ENCODE peak calls at places on chromosomes 11 and 22, in eight cellular contexts. One of them, this sample, is unnamed.

GRCh38 chr11:126878892-126879291 is 121.7 kb downstream of the KIRREL3 start:
- DNase-seq in tibial nerve: no peak
- DNase-seq in MM.1S: no peak
- DNase-seq in sigmoid colon: no peak
- DNase-seq in body of pancreas: no peak
- DNase-seq in PC-9: no peak
- DNase-seq in pancreas: no peak
- DNase-seq in HL-60: no peak
- DNase-seq in this sample: no peak

GRCh38 chr11:119055901-119056300 is 1.1 kb downstream of the HYOU1 start:
- DNase-seq in tibial nerve: no peak
- DNase-seq in MM.1S: peak
- DNase-seq in sigmoid colon: no peak
- DNase-seq in body of pancreas: no peak
- DNase-seq in PC-9: peak
- DNase-seq in pancreas: no peak
- DNase-seq in HL-60: peak
- DNase-seq in this sample: no peak

GRCh38 chr11:57641011-57641410 is 8.7 kb downstream of the YPEL4 start:
- DNase-seq in tibial nerve: no peak
- DNase-seq in MM.1S: peak
- DNase-seq in sigmoid colon: peak
- DNase-seq in body of pancreas: no peak
- DNase-seq in PC-9: no peak
- DNase-seq in pancreas: no peak
- DNase-seq in HL-60: no peak
- DNase-seq in this sample: no peak

GRCh38 chr11:34154059-34154875 is 48.8 kb downstream of the NAT10 start:
- DNase-seq in tibial nerve: no peak
- DNase-seq in MM.1S: no peak
- DNase-seq in sigmoid colon: no peak
- DNase-seq in body of pancreas: no peak
- DNase-seq in PC-9: no peak
- DNase-seq in pancreas: no peak
- DNase-seq in HL-60: peak
- DNase-seq in this sample: no peak

GRCh38 chr11:118051611-118052461 is 25.0 kb upstream of the TMPRSS4 start:
- DNase-seq in tibial nerve: no peak
- DNase-seq in MM.1S: peak
- DNase-seq in sigmoid colon: no peak
- DNase-seq in body of pancreas: no peak
- DNase-seq in PC-9: no peak
- DNase-seq in pancreas: no peak
- DNase-seq in HL-60: peak
- DNase-seq in this sample: peak

GRCh38 chr11:100619484-100619883 is 67.6 kb upstream of the ARHGAP42 start:
- DNase-seq in tibial nerve: no peak
- DNase-seq in MM.1S: peak
- DNase-seq in sigmoid colon: no peak
- DNase-seq in body of pancreas: no peak
- DNase-seq in PC-9: no peak
- DNase-seq in pancreas: no peak
- DNase-seq in HL-60: no peak
- DNase-seq in this sample: no peak

GRCh38 chr11:17421781-17422180 is 33.3 kb upstream of the KCNJ11 start:
- DNase-seq in tibial nerve: no peak
- DNase-seq in MM.1S: no peak
- DNase-seq in sigmoid colon: no peak
- DNase-seq in body of pancreas: no peak
- DNase-seq in PC-9: no peak
- DNase-seq in pancreas: no peak
- DNase-seq in HL-60: no peak
- DNase-seq in this sample: no peak

GRCh38 chr11:67558084-67558772 is 25.4 kb upstream of the GSTP1 start:
- DNase-seq in tibial nerve: no peak
- DNase-seq in MM.1S: no peak
- DNase-seq in sigmoid colon: no peak
- DNase-seq in body of pancreas: no peak
- DNase-seq in PC-9: no peak
- DNase-seq in pancreas: no peak
- DNase-seq in HL-60: no peak
- DNase-seq in this sample: no peak

GRCh38 chr11:87722756-87723599 is 452.3 kb downstream of the RAB38 start:
- DNase-seq in tibial nerve: no peak
- DNase-seq in MM.1S: peak
- DNase-seq in sigmoid colon: no peak
- DNase-seq in body of pancreas: no peak
- DNase-seq in PC-9: peak
- DNase-seq in pancreas: no peak
- DNase-seq in HL-60: peak
- DNase-seq in this sample: no peak

GRCh38 chr11:75583710-75584658 is 21.9 kb downstream of the SERPINH1 start:
- DNase-seq in tibial nerve: peak
- DNase-seq in MM.1S: no peak
- DNase-seq in sigmoid colon: peak
- DNase-seq in body of pancreas: peak
- DNase-seq in PC-9: no peak
- DNase-seq in pancreas: peak
- DNase-seq in HL-60: no peak
- DNase-seq in this sample: peak

GRCh38 chr11:76232026-76232665 is 25.8 kb upstream of the WNT11 start:
- DNase-seq in tibial nerve: no peak
- DNase-seq in MM.1S: peak
- DNase-seq in sigmoid colon: no peak
- DNase-seq in body of pancreas: no peak
- DNase-seq in PC-9: no peak
- DNase-seq in pancreas: no peak
- DNase-seq in HL-60: no peak
- DNase-seq in this sample: no peak

GRCh38 chr22:33018232-33018864 is 39.8 kb downstream of the SYN3 start:
- DNase-seq in tibial nerve: peak
- DNase-seq in MM.1S: peak
- DNase-seq in sigmoid colon: no peak
- DNase-seq in body of pancreas: peak
- DNase-seq in PC-9: no peak
- DNase-seq in pancreas: peak
- DNase-seq in HL-60: peak
- DNase-seq in this sample: no peak

GRCh38 chr22:34570408-34570807 is 495.6 kb upstream of the ISX start:
- DNase-seq in tibial nerve: no peak
- DNase-seq in MM.1S: no peak
- DNase-seq in sigmoid colon: no peak
- DNase-seq in body of pancreas: no peak
- DNase-seq in PC-9: no peak
- DNase-seq in pancreas: no peak
- DNase-seq in HL-60: no peak
- DNase-seq in this sample: no peak

GRCh38 chr11:35146711-35147110 is 7.7 kb downstream of the CD44 start:
- DNase-seq in tibial nerve: no peak
- DNase-seq in MM.1S: no peak
- DNase-seq in sigmoid colon: no peak
- DNase-seq in body of pancreas: no peak
- DNase-seq in PC-9: no peak
- DNase-seq in pancreas: no peak
- DNase-seq in HL-60: peak
- DNase-seq in this sample: no peak

GRCh38 chr11:122435540-122436187 is 219.9 kb upstream of the UBASH3B start:
- DNase-seq in tibial nerve: no peak
- DNase-seq in MM.1S: no peak
- DNase-seq in sigmoid colon: no peak
- DNase-seq in body of pancreas: no peak
- DNase-seq in PC-9: no peak
- DNase-seq in pancreas: no peak
- DNase-seq in HL-60: no peak
- DNase-seq in this sample: no peak

GRCh38 chr11:122436188-122436555 is 219.3 kb upstream of the UBASH3B start:
- DNase-seq in tibial nerve: no peak
- DNase-seq in MM.1S: no peak
- DNase-seq in sigmoid colon: no peak
- DNase-seq in body of pancreas: no peak
- DNase-seq in PC-9: no peak
- DNase-seq in pancreas: no peak
- DNase-seq in HL-60: no peak
- DNase-seq in this sample: no peak

GRCh38 chr11:122440783-122441701 is 214.5 kb upstream of the UBASH3B start:
- DNase-seq in tibial nerve: peak
- DNase-seq in MM.1S: no peak
- DNase-seq in sigmoid colon: peak
- DNase-seq in body of pancreas: no peak
- DNase-seq in PC-9: no peak
- DNase-seq in pancreas: no peak
- DNase-seq in HL-60: peak
- DNase-seq in this sample: no peak

GRCh38 chr11:122441702-122442092 is 213.8 kb upstream of the UBASH3B start:
- DNase-seq in tibial nerve: no peak
- DNase-seq in MM.1S: no peak
- DNase-seq in sigmoid colon: no peak
- DNase-seq in body of pancreas: no peak
- DNase-seq in PC-9: no peak
- DNase-seq in pancreas: no peak
- DNase-seq in HL-60: no peak
- DNase-seq in this sample: no peak

DNA sequence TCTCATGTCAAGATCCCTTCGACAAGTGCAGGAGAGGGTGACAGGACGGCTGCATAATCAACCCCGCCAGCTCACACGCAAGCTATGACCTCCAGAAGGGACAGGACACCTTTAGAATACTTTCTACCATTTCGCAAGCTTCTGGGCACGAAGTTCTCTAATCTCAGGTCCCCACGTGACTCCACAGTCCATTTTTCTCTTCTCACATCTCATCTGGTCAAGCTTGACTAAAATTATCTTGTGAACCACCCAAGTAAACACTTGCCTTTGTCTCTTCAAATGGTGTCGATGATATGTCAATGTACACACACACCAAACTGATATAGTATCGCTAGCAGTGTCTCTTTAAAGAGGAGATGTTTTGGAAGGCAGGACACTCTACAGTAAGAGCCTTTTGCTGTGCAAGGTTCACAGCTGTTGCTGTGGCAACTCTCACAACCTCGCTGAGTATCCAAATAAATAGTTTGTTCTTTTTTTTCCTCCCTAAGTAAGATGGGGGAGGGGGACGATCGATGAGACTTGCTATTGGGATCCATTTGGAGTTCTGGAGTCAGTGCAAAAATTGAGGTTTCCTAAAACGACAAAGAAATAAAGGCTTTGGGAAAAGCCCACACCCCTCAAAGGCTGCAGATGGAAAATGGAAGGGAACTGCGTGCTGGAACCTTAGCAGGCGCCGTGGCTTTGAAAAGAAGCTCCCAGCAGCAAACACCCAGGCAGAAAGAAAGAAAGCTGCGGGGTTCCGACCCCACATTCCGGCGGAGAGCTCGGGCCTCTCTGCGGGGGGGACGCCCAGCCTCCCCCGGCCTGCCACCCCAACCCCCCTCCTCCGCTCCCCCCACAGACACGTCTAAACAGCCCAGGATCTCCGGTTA is 215.4 kb upstream of the UBASH3B start:
- DNase-seq in tibial nerve: peak
- DNase-seq in MM.1S: no peak
- DNase-seq in sigmoid colon: peak
- DNase-seq in body of pancreas: peak
- DNase-seq in PC-9: no peak
- DNase-seq in pancreas: no peak
- DNase-seq in HL-60: peak
- DNase-seq in this sample: no peak
- H3K4me3 ChIP-seq in tibial nerve: peak
- H3K4me3 ChIP-seq in MM.1S: peak
- H3K4me3 ChIP-seq in sigmoid colon: peak
- H3K4me3 ChIP-seq in body of pancreas: peak
- H3K4me3 ChIP-seq in PC-9: peak
- H3K4me3 ChIP-seq in pancreas: peak
- H3K4me3 ChIP-seq in HL-60: peak
- H3K4me3 ChIP-seq in this sample: peak

GRCh38 chr22:49999901-50000586 is 12.5 kb downstream of the IL17REL start:
- DNase-seq in tibial nerve: no peak
- DNase-seq in MM.1S: no peak
- DNase-seq in sigmoid colon: no peak
- DNase-seq in body of pancreas: no peak
- DNase-seq in PC-9: no peak
- DNase-seq in pancreas: peak
- DNase-seq in HL-60: no peak
- DNase-seq in this sample: no peak
- TF ChIP-seq CTCF in tibial nerve: no peak
- TF ChIP-seq CTCF in MM.1S: no peak
- TF ChIP-seq CTCF in sigmoid colon: no peak
- TF ChIP-seq CTCF in body of pancreas: no peak
- TF ChIP-seq CTCF in PC-9: no peak
- TF ChIP-seq CTCF in pancreas: no peak
- TF ChIP-seq CTCF in HL-60: no peak
- TF ChIP-seq CTCF in this sample: no peak

DNA sequence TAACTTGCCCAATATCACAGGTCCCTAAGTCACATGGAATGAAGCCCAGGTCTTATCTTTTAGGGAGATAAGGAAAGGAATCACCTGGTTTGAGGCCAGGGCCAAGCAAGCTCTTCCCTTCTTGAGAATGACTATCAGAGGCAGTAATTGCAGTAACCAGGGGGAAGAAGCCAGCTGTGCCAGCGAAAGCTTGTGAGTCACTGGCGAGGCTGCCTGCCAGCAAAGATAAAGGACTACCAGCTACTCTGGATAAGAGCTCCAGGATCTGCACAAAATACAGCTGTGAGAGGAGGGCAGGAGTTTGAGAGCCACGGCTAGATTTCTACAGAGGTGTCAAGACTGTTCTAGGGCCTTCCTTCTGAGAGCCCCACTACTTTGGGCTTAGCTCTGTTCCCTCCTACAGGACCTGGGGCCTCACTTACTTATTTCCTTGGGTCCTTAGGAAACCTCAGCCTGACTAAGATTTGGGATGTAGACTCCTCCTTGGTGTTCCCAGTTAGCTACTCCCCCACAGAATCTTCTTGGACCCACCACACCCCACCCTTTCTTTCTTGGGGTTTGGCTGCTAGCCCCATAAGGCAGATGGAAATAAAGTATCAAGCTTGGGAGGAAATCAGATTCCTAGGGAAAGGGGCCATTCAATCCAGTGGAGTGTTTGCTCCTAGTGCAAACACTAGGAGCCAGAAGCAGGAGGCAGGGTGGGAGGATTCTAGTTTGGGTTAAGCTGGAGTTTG is 9.6 kb upstream of the CCKBR start:
- DNase-seq in tibial nerve: no peak
- DNase-seq in MM.1S: no peak
- DNase-seq in sigmoid colon: no peak
- DNase-seq in body of pancreas: peak
- DNase-seq in PC-9: no peak
- DNase-seq in pancreas: peak
- DNase-seq in HL-60: peak
- DNase-seq in this sample: peak
- H3K27ac ChIP-seq in tibial nerve: no peak
- H3K27ac ChIP-seq in MM.1S: no peak
- H3K27ac ChIP-seq in sigmoid colon: no peak
- H3K27ac ChIP-seq in body of pancreas: peak
- H3K27ac ChIP-seq in PC-9: no peak
- H3K27ac ChIP-seq in pancreas: peak
- H3K27ac ChIP-seq in HL-60: no peak
- H3K27ac ChIP-seq in this sample: peak

DNA sequence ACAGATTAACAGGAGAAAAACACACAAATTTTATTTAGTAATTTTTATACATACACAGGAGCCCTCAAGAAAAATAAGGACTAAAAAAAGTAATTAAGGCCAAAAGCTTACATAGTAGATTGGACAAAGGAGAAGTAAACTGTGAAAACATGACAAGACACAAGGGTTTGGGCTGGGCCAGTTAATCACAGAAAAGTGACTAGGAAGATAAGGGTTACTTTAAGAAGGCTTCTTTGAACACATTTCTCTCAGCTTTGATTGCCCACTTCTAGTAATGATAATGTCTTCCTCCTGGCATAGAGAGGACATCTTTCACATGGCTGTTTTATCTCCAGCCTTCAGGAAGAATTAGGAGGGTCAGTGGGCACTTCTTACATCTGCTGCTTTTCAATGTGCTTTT is 3.4 kb downstream of the RNF141 start:
- DNase-seq in tibial nerve: no peak
- DNase-seq in MM.1S: no peak
- DNase-seq in sigmoid colon: no peak
- DNase-seq in body of pancreas: no peak
- DNase-seq in PC-9: no peak
- DNase-seq in pancreas: no peak
- DNase-seq in HL-60: no peak
- DNase-seq in this sample: no peak
- H3K4me3 ChIP-seq in tibial nerve: no peak
- H3K4me3 ChIP-seq in MM.1S: no peak
- H3K4me3 ChIP-seq in sigmoid colon: no peak
- H3K4me3 ChIP-seq in body of pancreas: no peak
- H3K4me3 ChIP-seq in PC-9: no peak
- H3K4me3 ChIP-seq in pancreas: no peak
- H3K4me3 ChIP-seq in HL-60: no peak
- H3K4me3 ChIP-seq in this sample: no peak